ENCODE peak calls at places on chromosomes 12 and 14, in nine cellular contexts. Y is CD8-positive, alpha-beta T cell; Q is hepatocyte; A is astrocyte of the spinal cord; X is neural crest cell; K is GM20000; Z is H1; P is WTC11; O is endothelial cell of umbilical vein. V is an unnamed sample.
A peak's percentile ranks its signal among the peaks of the same experiment; 100 is the strongest.

GRCh38 chr12:76260390-76260748 is 87.8 kb downstream of the BBS10 start:
- DNase-seq in Y (no peak), Q (no peak), A (no peak), X (no peak), K (no peak), Z (no peak), P (no peak), O (peak; percentile 48), V (no peak)

GRCh38 chr12:117024961-117025480 is 74.2 kb downstream of the TESC start:
- DNase-seq in Y (no peak), Q (no peak), A (no peak), X (no peak), K (no peak), Z (no peak), P (no peak), O (no peak), V (no peak)

GRCh38 chr14:101595887-101596721 is 34.8 kb downstream of the DIO3 start:
- DNase-seq in Y (no peak), Q (no peak), A (no peak), X (no peak), K (no peak), Z (no peak), P (no peak), O (no peak), V (no peak)

GRCh38 chr12:71195338-71195896 is 37.6 kb upstream of the TSPAN8 start:
- DNase-seq in Y (no peak), Q (peak; percentile 14), A (no peak), X (no peak), K (no peak), Z (no peak), P (no peak), O (no peak), V (no peak)

GRCh38 chr12:29316772-29317171 is 64.2 kb downstream of the ERGIC2 start:
- DNase-seq in Y (no peak), Q (peak; percentile 9), A (peak; percentile 84), X (no peak), K (no peak), Z (peak; percentile 7), P (peak; percentile 35), O (no peak), V (no peak)

GRCh38 chr14:57066887-57067513 is 201.7 kb downstream of the EXOC5 start:
- DNase-seq in Y (no peak), Q (peak; percentile 65), A (peak; percentile 7), X (peak; percentile 59), K (peak; percentile 43), Z (peak; percentile 17), P (peak; percentile 80), O (peak; percentile 37), V (no peak)

GRCh38 chr14:32413967-32414640 is 85.0 kb downstream of the AKAP6 start:
- DNase-seq in Y (no peak), Q (no peak), A (no peak), X (no peak), K (no peak), Z (no peak), P (no peak), O (peak; percentile 51), V (no peak)

GRCh38 chr14:52514046-52514811 is 38.1 kb downstream of the TXNDC16 start:
- DNase-seq in Y (no peak), Q (no peak), A (no peak), X (no peak), K (no peak), Z (no peak), P (no peak), O (no peak), V (no peak)

GRCh38 chr12:26719852-26720251 is 113.1 kb downstream of the ITPR2 start:
- DNase-seq in Y (no peak), Q (no peak), A (no peak), X (no peak), K (no peak), Z (no peak), P (no peak), O (no peak), V (no peak)

GRCh38 chr14:102902523-102903247 is 19.8 kb upstream of the AMN start:
- DNase-seq in Y (no peak), Q (no peak), A (no peak), X (no peak), K (no peak), Z (no peak), P (no peak), O (no peak), V (no peak)

GRCh38 chr14:30614155-30614554 is 8.0 kb upstream of the SCFD1 start:
- DNase-seq in Y (no peak), Q (no peak), A (no peak), X (no peak), K (no peak), Z (no peak), P (no peak), O (no peak), V (no peak)

GRCh38 chr14:30610719-30611388 is 11.3 kb upstream of the SCFD1 start:
- DNase-seq in Y (no peak), Q (peak; percentile 50), A (peak; percentile 80), X (no peak), K (peak; percentile 10), Z (no peak), P (no peak), O (peak; percentile 91), V (no peak)

GRCh38 chr14:30603402-30603801 is 18.7 kb upstream of the SCFD1 start:
- DNase-seq in Y (no peak), Q (no peak), A (no peak), X (no peak), K (no peak), Z (no peak), P (no peak), O (no peak), V (no peak)

GRCh38 chr14:30607156-30607780 is 14.9 kb upstream of the SCFD1 start:
- DNase-seq in Y (no peak), Q (no peak), A (peak; percentile 58), X (no peak), K (no peak), Z (no peak), P (no peak), O (no peak), V (no peak)

DNA sequence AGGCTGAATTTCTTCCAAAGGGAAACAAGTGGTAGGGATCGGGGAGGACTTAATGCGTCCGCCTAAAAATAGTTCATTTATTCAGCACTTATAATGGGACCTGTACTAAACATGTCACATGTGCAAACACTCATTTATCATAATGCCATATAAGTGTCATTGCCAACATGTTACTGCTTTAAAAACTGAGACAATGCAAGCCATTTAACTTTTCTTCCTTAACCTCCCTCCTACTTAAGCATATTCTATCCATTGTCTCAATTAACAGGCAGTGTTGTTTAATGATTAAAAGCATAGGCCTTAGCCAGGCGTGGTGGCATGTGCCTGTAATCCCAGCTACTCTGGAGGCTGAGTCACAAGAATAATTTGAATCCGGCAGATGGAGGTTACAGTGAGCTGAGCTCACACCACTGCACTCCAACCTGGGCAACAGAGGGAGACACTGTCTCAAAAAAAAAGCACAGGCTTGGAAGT is 13.5 kb upstream of the SCFD1 start:
- DNase-seq in Y (no peak), Q (peak; percentile 53), A (peak; percentile 53), X (no peak), K (no peak), Z (no peak), P (no peak), O (no peak), V (no peak)
- TF ChIP-seq CTCF in Y (no peak), Q (peak; percentile 7), A (peak; percentile 32), X (no peak), K (no peak), Z (no peak), P (no peak), O (no peak), V (no peak)

GRCh38 chr12:63420206-63420644 is 248.1 kb downstream of the DPY19L2 start:
- DNase-seq in Y (no peak), Q (peak; percentile 67), A (peak; percentile 78), X (peak; percentile 65), K (peak; percentile 61), Z (peak; percentile 58), P (peak; percentile 80), O (peak; percentile 80), V (no peak)
- TF ChIP-seq CTCF in Y (peak; percentile 32), Q (peak; percentile 63), A (peak; percentile 69), X (peak; percentile 76), K (peak; percentile 69), Z (peak; percentile 79), P (peak; percentile 47), O (peak; percentile 68), V (peak; percentile 14)

GRCh38 chr12:128639089-128639488 is 184.7 kb downstream of the SLC15A4 start:
- DNase-seq in Y (no peak), Q (no peak), A (no peak), X (no peak), K (no peak), Z (no peak), P (no peak), O (no peak), V (no peak)

GRCh38 chr12:128643106-128643651 is 180.6 kb downstream of the SLC15A4 start:
- DNase-seq in Y (no peak), Q (no peak), A (no peak), X (no peak), K (no peak), Z (no peak), P (no peak), O (no peak), V (no peak)

DNA sequence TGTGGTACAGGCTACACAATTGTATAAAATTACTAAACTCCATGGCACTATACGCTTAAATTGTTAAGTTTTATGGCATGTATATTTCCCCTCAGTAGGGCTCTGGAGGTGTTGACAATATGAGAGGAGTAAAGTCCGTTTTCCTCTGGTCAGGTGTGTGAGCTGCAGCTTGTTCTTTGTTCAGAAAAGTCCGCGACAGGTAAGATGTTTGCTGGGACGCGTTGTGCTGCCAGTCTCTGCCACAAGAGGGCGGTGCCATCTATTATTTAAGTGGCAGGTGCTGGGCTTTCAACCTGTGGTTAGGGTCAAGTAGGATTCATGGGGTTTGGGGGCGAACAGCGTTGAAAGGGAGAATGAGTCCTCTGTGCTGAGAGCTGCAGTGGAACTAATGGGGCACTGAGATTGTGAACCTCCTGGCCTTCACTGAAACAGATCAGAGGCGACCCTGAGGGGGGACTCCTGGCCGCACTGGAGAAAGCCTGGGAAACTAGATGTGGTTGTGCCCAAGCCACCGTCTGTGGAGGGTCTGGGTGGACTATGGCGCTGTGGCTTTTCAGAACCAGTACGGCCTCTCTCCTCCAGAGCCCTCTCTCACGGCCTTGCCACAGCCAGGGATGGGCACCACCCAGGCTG is 179.0 kb downstream of the SLC15A4 start:
- DNase-seq in Y (no peak), Q (peak; percentile 85), A (no peak), X (peak; percentile 19), K (peak; percentile 63), Z (peak; percentile 34), P (peak; percentile 21), O (no peak), V (peak; percentile 47)
- TF ChIP-seq CTCF in Y (peak; percentile 37), Q (peak; percentile 72), A (peak; percentile 34), X (peak; percentile 75), K (peak; percentile 70), Z (peak; percentile 92), P (peak; percentile 23), O (peak; percentile 20), V (peak; percentile 86)

GRCh38 chr12:125453751-125454150 is 388.5 kb downstream of the AACS start:
- DNase-seq in Y (no peak), Q (no peak), A (no peak), X (no peak), K (no peak), Z (no peak), P (no peak), O (no peak), V (no peak)

GRCh38 chr12:125451408-125451807 is 386.2 kb downstream of the AACS start:
- DNase-seq in Y (no peak), Q (no peak), A (no peak), X (no peak), K (no peak), Z (no peak), P (no peak), O (no peak), V (no peak)

GRCh38 chr12:125454786-125455450 is 389.7 kb downstream of the AACS start:
- DNase-seq in Y (no peak), Q (no peak), A (no peak), X (no peak), K (no peak), Z (no peak), P (no peak), O (no peak), V (no peak)

GRCh38 chr12:125455556-125455955 is 390.3 kb downstream of the AACS start:
- DNase-seq in Y (no peak), Q (no peak), A (no peak), X (no peak), K (no peak), Z (no peak), P (no peak), O (no peak), V (no peak)
- TF ChIP-seq CTCF in Y (no peak), Q (no peak), A (no peak), X (peak; percentile 48), K (no peak), Z (peak; percentile 36), P (peak; percentile 27), O (no peak), V (no peak)